ENCODE peak calls at places on chromosomes 12 and 14, in eight cellular contexts. J is NCI-H146; X is adipocyte; N is stimulated activated CD4-positive, alpha-beta T cell treated with anti-CD3 and anti-CD28 coated beads, TNF-alpha, amount 100 ng/mL, for 1 hour; Z is prostate gland; H is activated CD4-positive, alpha-beta T cell treated with anti-CD3 and anti-CD28 coated beads, Interleukin-2, amount 10 ng/mL, durations not matched to agents 7 days and 5 days; B is heart left ventricle; A is WERI-Rb-1. W is an unnamed sample.

GRCh38 chr14:38971258-38971921 is 131.6 kb downstream of the SEC23A start:
- DNase-seq in H (no peak), A (no peak), Z (no peak), N (no peak), B (no peak), J (no peak), X (no peak), W (no peak)

GRCh38 chr12:22518998-22519397 is 25.3 kb downstream of the C2CD5 start:
- DNase-seq in N (no peak), Z (no peak), H (no peak), J (no peak), B (no peak), X (no peak), A (no peak), W (no peak)

GRCh38 chr14:101588286-101588975 is 27.1 kb downstream of the DIO3 start:
- DNase-seq in J (no peak), H (no peak), A (no peak), B (no peak), Z (no peak), N (no peak), X (no peak), W (no peak)

GRCh38 chr12:104524026-104524425 is 67.3 kb downstream of the CHST11 start:
- DNase-seq in N (no peak), X (peak; percentile 54), A (no peak), Z (no peak), H (no peak), J (no peak), B (no peak), W (peak; percentile 28)

GRCh38 chr12:65605019-65605418 is 219.3 kb upstream of the HMGA2 start:
- DNase-seq in B (no peak), H (no peak), X (no peak), A (no peak), Z (no peak), J (no peak), N (no peak), W (no peak)

GRCh38 chr12:56581418-56582145 is 48.5 kb downstream of the BAZ2A start:
- DNase-seq in H (peak; percentile 17), B (no peak), Z (no peak), X (no peak), A (no peak), N (no peak), J (no peak), W (no peak)

GRCh38 chr14:101506921-101507300 is 54.4 kb upstream of the DIO3 start:
- DNase-seq in A (no peak), Z (no peak), X (no peak), H (no peak), B (peak; percentile 48), J (no peak), N (no peak), W (no peak)

GRCh38 chr14:33646692-33647260 is 304.1 kb downstream of the EGLN3 start:
- DNase-seq in A (no peak), B (no peak), X (peak; percentile 17), H (no peak), Z (no peak), N (no peak), J (no peak), W (no peak)

GRCh38 chr12:95605087-95605486 is 53.8 kb upstream of the USP44 start:
- DNase-seq in H (no peak), B (no peak), J (no peak), N (no peak), A (no peak), Z (no peak), X (no peak), W (no peak)

GRCh38 chr14:100907240-100907639 is 3.7 kb upstream of the RTL1 start:
- DNase-seq in N (no peak), J (no peak), Z (no peak), B (no peak), H (no peak), A (no peak), X (peak; percentile 31), W (no peak)

GRCh38 chr12:84904051-84904450 is 8.5 kb downstream of the SLC6A15 start:
- DNase-seq in X (no peak), H (no peak), B (no peak), A (no peak), J (no peak), Z (no peak), N (no peak), W (no peak)

W was measured in NCI-H1417.